ENCODE peak calls at places on chromosome 1, in eight cellular contexts. D is aorta, Y is transverse colon, Q is dorsolateral prefrontal cortex, C is lower leg skin, T is left ventricle myocardium inferior, G is adrenal gland, M is lower lobe of right lung. N is an unnamed sample.

GRCh38 chr1:41233708-41234107 is 8.4 kb downstream of the SCMH1 start:
- DNase-seq in D (no peak), Y (no peak), Q (no peak), C (no peak), T (no peak), G (no peak), M (no peak), N (no peak)

GRCh38 chr1:16440150-16440479 is 409 bp upstream of the NECAP2 start:
- DNase-seq in D (no peak), Y (no peak), Q (no peak), C (peak), T (no peak), G (no peak), M (no peak), N (no peak)

GRCh38 chr1:220217383-220217988 is 54.8 kb downstream of the RAB3GAP2 start:
- DNase-seq in D (no peak), Y (no peak), Q (no peak), C (no peak), T (no peak), G (no peak), M (no peak), N (no peak)

GRCh38 chr1:161763522-161764098 is 2.5 kb upstream of the ATF6 start:
- DNase-seq in D (no peak), Y (no peak), Q (no peak), C (no peak), T (no peak), G (no peak), M (no peak), N (peak)

GRCh38 chr1:44084998-44085675 is 33.5 kb upstream of the KLF17 start:
- DNase-seq in D (no peak), Y (no peak), Q (no peak), C (no peak), T (no peak), G (no peak), M (no peak), N (peak)

GRCh38 chr1:119475866-119476439 is 31.1 kb upstream of the HSD3B1 start:
- DNase-seq in D (no peak), Y (peak), Q (no peak), C (peak), T (peak), G (peak), M (peak), N (peak)

GRCh38 chr1:116325922-116326321 is 47.1 kb upstream of the ATP1A1 start:
- DNase-seq in D (no peak), Y (no peak), Q (no peak), C (no peak), T (no peak), G (no peak), M (no peak), N (no peak)

GRCh38 chr1:232134365-232134764 is 495.6 kb downstream of the SIPA1L2 start:
- DNase-seq in D (no peak), Y (no peak), Q (no peak), C (no peak), T (no peak), G (no peak), M (no peak), N (no peak)

GRCh38 chr1:209486861-209487260 is 96.7 kb upstream of the CAMK1G start:
- DNase-seq in D (no peak), Y (no peak), Q (no peak), C (no peak), T (no peak), G (no peak), M (no peak), N (no peak)

GRCh38 chr1:66733348-66734017 is 18.8 kb upstream of the DYNLT5 start:
- DNase-seq in D (no peak), Y (no peak), Q (no peak), C (no peak), T (no peak), G (no peak), M (no peak), N (no peak)

GRCh38 chr1:169538998-169539871 is 47.0 kb downstream of the F5 start:
- DNase-seq in D (no peak), Y (no peak), Q (no peak), C (no peak), T (no peak), G (no peak), M (no peak), N (peak)

GRCh38 chr1:3283849-3284248 is 170.6 kb upstream of the ARHGEF16 start:
- DNase-seq in D (peak), Y (peak), Q (no peak), C (no peak), T (peak), G (peak), M (no peak), N (peak)

GRCh38 chr1:40638097-40639036 is 27.1 kb downstream of the RIMS3 start:
- DNase-seq in D (peak), Y (no peak), Q (no peak), C (no peak), T (no peak), G (no peak), M (no peak), N (no peak)

GRCh38 chr1:196466656-196467055 is 141.6 kb downstream of the KCNT2 start:
- DNase-seq in D (no peak), Y (no peak), Q (no peak), C (no peak), T (no peak), G (no peak), M (no peak), N (peak)

GRCh38 chr1:180233191-180234011 is 3.3 kb downstream of the LHX4 start:
- DNase-seq in D (peak), Y (no peak), Q (peak), C (no peak), T (no peak), G (no peak), M (no peak), N (no peak)

GRCh38 chr1:21491483-21492170 is 17.6 kb upstream of the ALPL start:
- DNase-seq in D (no peak), Y (no peak), Q (no peak), C (no peak), T (no peak), G (no peak), M (no peak), N (no peak)

GRCh38 chr1:77360256-77360655 is 78.4 kb downstream of the AK5 start:
- DNase-seq in D (no peak), Y (no peak), Q (no peak), C (no peak), T (no peak), G (no peak), M (no peak), N (no peak)

GRCh38 chr1:50422946-50423669 is at the start of gene DMRTA2:
- DNase-seq in D (peak), Y (no peak), Q (no peak), C (no peak), T (no peak), G (no peak), M (no peak), N (no peak)

GRCh38 chr1:150551784-150552691 is 2.8 kb downstream of the ADAMTSL4 start:
- DNase-seq in D (peak), Y (peak), Q (no peak), C (peak), T (peak), G (peak), M (peak), N (peak)

GRCh38 chr1:168465942-168466702 is 77.7 kb downstream of the XCL2 start:
- DNase-seq in D (no peak), Y (peak), Q (no peak), C (peak), T (peak), G (peak), M (no peak), N (peak)

GRCh38 chr1:4726620-4727341 is 72.4 kb downstream of the AJAP1 start:
- DNase-seq in D (no peak), Y (no peak), Q (peak), C (no peak), T (no peak), G (no peak), M (no peak), N (no peak)

GRCh38 chr1:214571281-214571680 is 19.9 kb upstream of the PTPN14 start:
- DNase-seq in D (no peak), Y (no peak), Q (no peak), C (no peak), T (no peak), G (no peak), M (no peak), N (no peak)

GRCh38 chr1:246836169-246836568 is 95.6 kb downstream of the AHCTF1 start:
- DNase-seq in D (no peak), Y (no peak), Q (no peak), C (no peak), T (no peak), G (no peak), M (no peak), N (no peak)

DNA sequence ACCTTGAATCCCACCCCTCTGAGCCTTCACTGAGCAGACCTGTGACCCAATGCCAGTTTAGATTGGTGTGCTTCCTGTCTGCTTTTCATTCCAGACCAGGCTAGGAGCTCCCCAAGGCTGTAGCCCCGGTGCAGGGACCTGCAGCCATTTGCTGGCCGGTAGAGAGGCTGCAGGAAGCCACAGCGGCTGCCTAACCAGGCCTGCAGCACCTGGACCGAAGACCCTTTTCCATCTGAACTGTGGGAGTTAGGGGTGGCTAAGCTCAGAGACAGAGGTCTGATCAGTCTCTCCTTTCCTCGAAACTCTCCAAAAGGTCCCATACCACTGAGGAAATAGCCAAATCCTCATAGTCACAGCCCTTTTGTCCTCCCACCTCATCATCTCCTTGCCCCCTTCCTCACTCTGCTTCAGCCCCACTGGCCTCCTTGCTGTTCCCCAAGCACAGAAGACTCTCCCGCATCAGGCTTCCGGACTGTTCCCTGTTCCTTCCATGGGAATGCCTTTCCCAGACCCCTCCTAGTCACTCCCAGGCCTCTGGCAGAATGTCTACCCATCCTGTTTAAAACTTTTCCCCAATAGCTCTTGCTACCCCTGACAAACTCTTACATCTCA is 674 bp upstream of the TTC4 start:
- DNase-seq in D (no peak), Y (no peak), Q (no peak), C (no peak), T (no peak), G (no peak), M (no peak), N (no peak)
- H3K4me3 ChIP-seq in D (peak), Y (peak), Q (peak), C (peak), T (peak), G (peak), M (peak), N (peak)

GRCh38 chr1:112394743-112395062 is 1.3 kb upstream of the CTTNBP2NL start:
- DNase-seq in D (no peak), Y (no peak), Q (no peak), C (no peak), T (no peak), G (no peak), M (no peak), N (no peak)

GRCh38 chr1:112395261-112395831 is 668 bp upstream of the CTTNBP2NL start:
- DNase-seq in D (no peak), Y (no peak), Q (no peak), C (no peak), T (no peak), G (no peak), M (no peak), N (no peak)

GRCh38 chr1:112395832-112396667 is at the start of gene CTTNBP2NL:
- DNase-seq in D (peak), Y (peak), Q (peak), C (peak), T (peak), G (peak), M (peak), N (peak)

GRCh38 chr1:112391603-112391940 is 4.4 kb upstream of the CTTNBP2NL start:
- DNase-seq in D (peak), Y (peak), Q (no peak), C (no peak), T (no peak), G (no peak), M (no peak), N (no peak)

DNA sequence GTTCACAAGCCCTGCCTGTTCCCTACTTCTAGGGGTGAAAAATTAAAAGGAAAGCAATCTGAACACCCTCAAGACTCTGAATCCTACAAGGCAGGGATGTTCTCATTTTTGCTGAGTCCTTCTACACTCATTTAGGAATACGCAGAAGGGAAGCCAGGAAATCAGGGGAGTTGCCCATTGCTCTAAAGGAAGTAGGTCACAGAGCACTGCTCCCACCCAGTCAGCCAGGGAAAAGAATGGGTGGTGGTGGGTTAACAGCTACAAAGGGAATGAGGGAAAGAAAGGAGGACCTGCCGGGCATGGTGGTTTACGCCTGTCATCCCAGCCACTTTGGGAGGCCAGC is 2.4 kb upstream of the CTTNBP2NL start:
- DNase-seq in D (no peak), Y (peak), Q (no peak), C (peak), T (no peak), G (no peak), M (no peak), N (peak)
- H3K4me3 ChIP-seq in D (no peak), Y (no peak), Q (peak), C (no peak), T (peak), G (no peak), M (peak), N (no peak)

DNA sequence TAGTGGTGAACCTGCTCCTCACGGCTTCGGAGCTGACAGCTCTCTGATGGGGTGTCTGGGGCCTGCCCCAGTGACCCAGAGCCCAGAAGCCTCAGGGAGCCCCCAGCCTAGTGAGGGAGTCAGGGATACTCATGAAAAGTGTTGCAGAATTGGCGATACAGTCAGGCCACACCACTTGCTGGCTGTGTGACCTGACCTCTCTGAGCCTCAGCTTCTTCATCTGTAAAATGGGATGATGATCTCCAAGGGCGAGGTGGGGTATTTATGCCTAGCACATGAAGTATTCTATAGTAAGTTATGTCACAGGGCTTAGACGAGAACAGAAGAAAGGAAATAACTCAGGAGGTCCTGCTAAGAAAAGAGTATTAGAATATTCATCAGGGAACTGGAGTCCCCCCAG is 1.6 kb downstream of the TMEM51 start:
- DNase-seq in D (no peak), Y (no peak), Q (no peak), C (no peak), T (no peak), G (no peak), M (no peak), N (no peak)
- H3K4me3 ChIP-seq in D (no peak), Y (no peak), Q (peak), C (no peak), T (peak), G (no peak), M (peak), N (no peak)

DNA sequence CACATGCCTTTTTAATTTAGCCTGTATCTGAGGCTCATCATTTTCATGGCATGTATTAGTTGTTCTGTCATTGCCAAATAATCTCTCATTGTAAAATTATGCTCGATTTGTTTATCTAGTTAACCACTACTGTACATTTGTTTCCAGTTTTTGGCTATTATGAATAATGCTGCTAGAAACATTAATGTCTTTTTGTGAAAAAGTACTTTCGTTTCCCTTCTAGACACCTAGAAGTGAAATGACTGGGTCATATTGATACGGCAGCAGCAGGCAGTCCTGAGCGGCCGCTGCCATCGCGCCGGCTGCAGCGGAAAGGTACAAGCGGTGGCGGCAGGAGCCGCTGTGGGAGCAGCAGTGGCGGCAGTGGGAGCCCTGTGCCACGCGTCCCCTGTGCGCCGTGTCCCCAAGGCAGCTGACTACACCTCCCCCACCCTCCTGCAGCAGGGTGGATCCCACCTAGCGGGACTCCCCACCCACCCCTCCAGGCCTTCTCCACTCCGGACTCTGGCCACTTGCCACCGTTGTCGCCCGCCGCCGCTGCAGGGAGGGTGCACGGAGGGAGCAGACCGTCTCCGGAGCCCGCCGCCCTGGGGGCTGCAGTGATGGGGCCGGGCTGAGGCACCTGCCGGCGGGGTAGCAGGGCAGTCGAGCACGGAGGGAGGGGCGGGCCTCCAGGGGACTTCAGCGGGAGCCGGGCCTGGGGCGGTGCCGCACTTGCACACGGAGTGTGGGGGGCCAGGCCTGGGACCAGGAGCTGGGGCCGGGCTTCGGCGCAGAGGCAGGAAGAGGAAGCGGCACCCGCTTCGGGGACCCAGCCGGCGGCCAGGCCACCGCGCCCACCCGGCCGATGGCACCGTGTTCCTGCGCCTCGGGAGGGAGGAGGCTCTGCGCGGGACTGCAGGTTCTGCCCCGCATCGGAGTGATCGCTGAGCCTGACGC is 66.8 kb upstream of the RGS7 start:
- DNase-seq in D (peak), Y (no peak), Q (peak), C (no peak), T (no peak), G (peak), M (no peak), N (peak)
- H3K4me3 ChIP-seq in D (no peak), Y (peak), Q (peak), C (peak), T (peak), G (peak), M (peak), N (peak)

GRCh38 chr1:94239796-94240195 is 2.4 kb upstream of the ARHGAP29 start:
- DNase-seq in D (no peak), Y (no peak), Q (no peak), C (no peak), T (no peak), G (no peak), M (no peak), N (no peak)

GRCh38 chr1:94236021-94236491 is 1.3 kb downstream of the ARHGAP29 start:
- DNase-seq in D (no peak), Y (no peak), Q (no peak), C (no peak), T (no peak), G (no peak), M (no peak), N (peak)

GRCh38 chr1:94235189-94236020 is 2.0 kb downstream of the ARHGAP29 start:
- DNase-seq in D (no peak), Y (no peak), Q (no peak), C (no peak), T (no peak), G (no peak), M (no peak), N (peak)

GRCh38 chr1:94236630-94237290 is 624 bp downstream of the ARHGAP29 start:
- DNase-seq in D (peak), Y (peak), Q (no peak), C (no peak), T (peak), G (no peak), M (no peak), N (peak)

DNA sequence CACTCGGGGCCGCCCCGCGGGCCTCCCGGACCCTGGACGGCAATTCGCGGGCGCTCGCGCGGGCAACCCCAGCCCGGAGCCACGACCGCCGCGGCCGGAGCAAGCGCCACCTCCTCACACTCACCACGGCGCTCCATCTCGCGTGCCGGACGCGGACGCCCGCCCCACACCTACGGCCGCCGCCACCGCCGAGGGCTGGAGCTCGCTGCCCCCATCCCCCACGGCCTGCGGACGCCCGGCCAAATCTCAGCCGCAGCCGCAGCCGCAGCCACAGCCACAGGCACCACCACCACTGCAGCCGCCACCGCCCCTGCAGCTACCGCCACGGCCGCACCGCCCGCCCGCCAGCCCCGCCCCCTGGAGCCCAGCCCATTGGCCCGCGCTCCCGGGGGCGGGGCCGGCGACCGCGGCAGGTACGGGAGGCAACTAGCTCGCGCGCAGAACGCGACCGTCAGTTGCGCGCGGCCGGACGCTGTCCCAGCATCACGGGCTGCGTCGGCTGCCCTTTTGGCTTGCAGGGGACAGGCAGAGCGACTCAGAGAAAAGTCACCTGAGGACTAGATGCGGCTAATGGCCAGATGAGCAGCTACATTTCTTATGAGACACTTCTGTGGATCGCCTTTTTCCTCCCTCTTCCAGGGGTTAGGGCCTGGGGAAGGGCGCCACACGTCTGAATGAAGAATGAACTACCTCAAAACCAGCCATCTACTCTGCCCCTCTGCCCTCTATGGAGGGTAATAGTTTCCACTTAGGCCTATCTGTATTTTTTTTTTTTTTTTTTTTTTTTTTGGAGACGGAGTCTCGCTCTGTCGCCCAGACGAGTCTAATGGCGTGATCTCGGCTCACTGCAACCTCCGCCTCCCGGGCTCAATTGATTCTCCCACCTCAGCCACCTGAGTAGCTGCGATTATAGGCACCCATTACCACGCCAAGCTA is at the start of gene ARHGAP29:
- DNase-seq in D (peak), Y (peak), Q (peak), C (peak), T (peak), G (peak), M (peak), N (peak)
- H3K4me3 ChIP-seq in D (peak), Y (peak), Q (peak), C (peak), T (peak), G (peak), M (peak), N (peak)

GRCh38 chr1:206558794-206559660 is 51.7 kb downstream of the RASSF5 start:
- DNase-seq in D (no peak), Y (no peak), Q (no peak), C (no peak), T (no peak), G (no peak), M (no peak), N (no peak)
- H3K4me3 ChIP-seq in D (no peak), Y (peak), Q (peak), C (no peak), T (peak), G (no peak), M (peak), N (no peak)

N was measured in astrocyte of the spinal cord.